ENCODE peak calls at places on chromosomes 16 and 17, in four cellular contexts. S, X, N and I are unnamed samples.

GRCh38 chr16:11379420-11379819 is 34.2 kb downstream of the RMI2 start:
- DNase-seq in S (peak; percentile 41), X (no peak), N (no peak), I (no peak)

GRCh38 chr17:72187544-72187943 is 66.7 kb downstream of the SOX9 start:
- DNase-seq in S (no peak), X (no peak), N (peak; percentile 47), I (no peak)

GRCh38 chr16:79451196-79451816 is 149.2 kb downstream of the MAF start:
- DNase-seq in S (no peak), X (no peak), N (no peak), I (no peak)

GRCh38 chr16:31200821-31201510 is 1.6 kb downstream of the PYCARD start:
- DNase-seq in S (no peak), X (no peak), N (no peak), I (no peak)

GRCh38 chr17:55734128-55734781 is 11.6 kb upstream of the TMEM100 start:
- DNase-seq in S (no peak), X (no peak), N (no peak), I (peak; percentile 44)

GRCh38 chr17:73952498-73953205 is 250.8 kb upstream of the RPL38 start:
- DNase-seq in S (no peak), X (no peak), N (peak; percentile 59), I (peak; percentile 97)

GRCh38 chr17:13031718-13032350 is 14.0 kb upstream of the ELAC2 start:
- DNase-seq in S (peak; percentile 71), X (no peak), N (peak; percentile 36), I (peak; percentile 48)

GRCh38 chr17:74158761-74159160 is 44.7 kb upstream of the RPL38 start:
- DNase-seq in S (no peak), X (no peak), N (no peak), I (no peak)

GRCh38 chr17:58913971-58914769 is 158.5 kb downstream of the PPM1E start:
- DNase-seq in S (no peak), X (no peak), N (no peak), I (no peak)

GRCh38 chr17:34487616-34488015 is 91.8 kb upstream of the TMEM132E start:
- DNase-seq in S (no peak), X (no peak), N (no peak), I (peak; percentile 57)

GRCh38 chr16:69727916-69728270 is 1.5 kb upstream of the NQO1 start:
- DNase-seq in S (no peak), X (no peak), N (no peak), I (no peak)

GRCh38 chr17:8223356-8224063 is 13.1 kb upstream of the AURKB start:
- DNase-seq in S (peak; percentile 85), X (peak; percentile 72), N (peak; percentile 74), I (peak; percentile 54)

GRCh38 chr16:20626971-20627370 is 50.8 kb upstream of the ACSM2B start:
- DNase-seq in S (no peak), X (no peak), N (no peak), I (no peak)

GRCh38 chr16:20624882-20625807 is 49.0 kb upstream of the ACSM2B start:
- DNase-seq in S (no peak), X (no peak), N (no peak), I (no peak)

GRCh38 chr16:20621406-20621805 is 45.2 kb upstream of the ACSM2B start:
- DNase-seq in S (no peak), X (no peak), N (no peak), I (no peak)

GRCh38 chr16:20622498-20622870 is 46.3 kb upstream of the ACSM2B start:
- DNase-seq in S (no peak), X (no peak), N (no peak), I (no peak)

DNA sequence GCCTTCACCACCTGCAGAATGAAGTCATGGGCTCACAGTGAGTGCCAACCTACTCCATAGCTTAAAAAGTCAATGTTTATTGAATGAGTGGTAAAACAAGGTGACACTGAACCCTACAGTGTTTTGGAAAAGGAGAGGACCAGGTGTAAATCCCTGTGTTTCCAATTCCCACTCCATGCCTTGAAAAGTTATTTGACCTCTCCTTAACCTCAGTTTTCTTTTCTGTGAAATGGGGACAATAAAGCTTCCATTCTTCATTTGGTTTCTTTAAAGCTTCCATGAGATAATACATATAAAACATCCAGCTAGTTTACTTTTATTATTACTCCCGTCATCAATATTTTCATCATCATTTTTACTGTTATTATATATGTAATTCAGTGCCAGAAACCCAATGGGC is 48.0 kb upstream of the ACSM2B start:
- DNase-seq in S (no peak), X (no peak), N (no peak), I (no peak)
- TF ChIP-seq POLR2AphosphoS5 in S (no peak), X (no peak), N (no peak), I (no peak)

GRCh38 chr16:4356820-4357219 is 5.7 kb upstream of the PAM16 start:
- DNase-seq in S (no peak), X (no peak), N (no peak), I (no peak)

GRCh38 chr16:4358236-4358635 is 7.1 kb upstream of the PAM16 start:
- DNase-seq in S (peak; percentile 63), X (no peak), N (no peak), I (no peak)

GRCh38 chr16:4360538-4361021 is 9.5 kb upstream of the PAM16 start:
- DNase-seq in S (no peak), X (no peak), N (no peak), I (peak; percentile 81)

GRCh38 chr16:4359914-4360313 is 8.8 kb upstream of the PAM16 start:
- DNase-seq in S (no peak), X (no peak), N (no peak), I (no peak)

DNA sequence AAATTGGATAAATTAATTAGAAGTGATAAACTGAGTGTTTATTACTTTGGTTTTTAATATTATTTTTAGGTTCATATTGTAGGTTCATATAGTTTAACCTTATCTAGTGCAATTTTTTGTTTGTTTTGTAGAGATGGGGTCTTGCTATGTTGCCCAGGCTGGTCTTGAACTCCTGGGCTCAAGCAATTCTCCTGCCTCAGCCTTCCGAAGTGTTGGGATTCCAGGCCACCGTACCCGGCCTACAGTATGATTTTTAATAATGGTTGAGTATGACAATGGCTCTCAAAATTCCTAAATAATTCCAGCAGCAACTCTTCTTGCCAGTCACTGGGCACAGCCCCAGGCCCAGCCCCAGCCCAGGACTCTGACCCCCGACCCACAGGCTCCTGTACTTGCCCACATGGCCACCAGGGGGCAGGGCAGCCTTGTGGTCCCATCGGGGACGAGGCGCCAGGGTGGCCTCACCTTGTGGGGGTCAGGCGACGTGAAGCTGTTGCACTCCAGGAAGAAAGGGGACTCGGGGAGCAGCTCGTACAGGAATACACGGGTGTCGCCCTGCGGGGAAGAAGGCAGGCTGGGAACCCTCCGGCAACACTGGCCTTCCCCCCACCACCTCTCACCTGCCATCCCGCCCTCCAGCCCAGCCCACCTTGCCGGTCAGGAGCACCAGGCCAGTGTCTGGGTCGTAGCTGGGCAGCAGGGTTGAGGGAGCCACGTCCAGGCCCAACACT is 7.9 kb upstream of the PAM16 start:
- DNase-seq in S (peak; percentile 84), X (peak; percentile 70), N (peak; percentile 59), I (peak; percentile 93)
- H3K36me3 ChIP-seq in S (peaks cover 12% of the 10 kb centered on the region), X (no peaks in the 10 kb centered on the region), N (no peaks in the 10 kb centered on the region), I (no peaks in the 10 kb centered on the region)

GRCh38 chr17:79011451-79012147 is 2.0 kb upstream of the CANT1 start:
- DNase-seq in S (no peak), X (no peak), N (no peak), I (no peak)
- TF ChIP-seq POLR2AphosphoS5 in S (no peak), X (no peak), N (no peak), I (no peak)

DNA sequence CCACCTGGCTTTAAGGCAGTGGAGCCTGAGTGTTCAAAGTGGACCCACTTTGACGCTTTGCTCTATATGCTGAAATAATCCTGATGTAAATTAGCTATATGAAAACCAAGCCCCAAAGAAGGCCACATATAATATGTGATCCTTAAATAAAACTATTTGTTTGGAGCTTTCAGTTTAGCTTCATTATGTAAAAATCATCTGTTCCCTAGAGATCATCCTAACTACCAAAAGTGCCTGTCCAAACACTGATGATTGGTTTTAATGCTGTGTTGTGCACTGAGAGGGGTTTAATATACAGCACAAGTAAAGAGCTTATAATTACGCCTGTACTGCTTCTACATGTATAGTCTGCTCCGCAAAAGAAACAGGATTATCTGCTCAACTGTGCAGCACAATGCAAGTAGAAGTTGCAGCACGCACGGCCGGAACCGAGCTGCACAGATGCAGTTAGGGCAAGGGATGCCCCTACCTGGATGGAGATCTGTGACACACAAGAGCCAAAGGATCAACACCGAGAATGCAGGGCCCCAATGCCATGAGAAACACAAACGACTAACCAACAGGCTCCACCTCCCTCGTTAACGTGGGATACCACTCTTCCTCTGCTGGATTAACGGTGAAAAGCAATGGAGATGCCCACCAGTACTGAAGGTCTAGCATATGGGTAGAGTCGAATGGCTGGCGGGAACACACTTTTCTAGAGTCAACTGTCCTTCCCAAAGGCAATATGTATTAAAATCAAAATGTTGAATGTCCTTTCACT is 20.5 kb downstream of the USP7 start:
- DNase-seq in S (no peak), X (no peak), N (no peak), I (no peak)
- H3K36me3 ChIP-seq in S (no peaks in the 10 kb centered on the region), X (no peaks in the 10 kb centered on the region), N (no peaks in the 10 kb centered on the region), I (no peaks in the 10 kb centered on the region)

GRCh38 chr17:60039096-60039495 is 39.6 kb downstream of the HEATR6 start:
- DNase-seq in S (no peak), X (no peak), N (no peak), I (no peak)

GRCh38 chr17:60039509-60040442 is 38.9 kb downstream of the HEATR6 start:
- DNase-seq in S (no peak), X (no peak), N (no peak), I (peak; percentile 31)

GRCh38 chr17:60040843-60041242 is 37.9 kb downstream of the HEATR6 start:
- DNase-seq in S (no peak), X (no peak), N (no peak), I (no peak)

GRCh38 chr17:60036796-60037677 is 41.7 kb downstream of the HEATR6 start:
- DNase-seq in S (peak; percentile 77), X (no peak), N (peak; percentile 73), I (peak; percentile 84)
- TF ChIP-seq POLR2AphosphoS5 in S (no peak), X (no peak), N (no peak), I (no peak)

GRCh38 chr17:5464717-5465507 is 3.9 kb downstream of the DHX33 start:
- DNase-seq in S (no peak), X (no peak), N (no peak), I (no peak)
- H3K36me3 ChIP-seq in S (peaks cover 6% of the 10 kb centered on the region), X (no peaks in the 10 kb centered on the region), N (no peaks in the 10 kb centered on the region), I (peaks cover 12% of the 10 kb centered on the region)

DNA sequence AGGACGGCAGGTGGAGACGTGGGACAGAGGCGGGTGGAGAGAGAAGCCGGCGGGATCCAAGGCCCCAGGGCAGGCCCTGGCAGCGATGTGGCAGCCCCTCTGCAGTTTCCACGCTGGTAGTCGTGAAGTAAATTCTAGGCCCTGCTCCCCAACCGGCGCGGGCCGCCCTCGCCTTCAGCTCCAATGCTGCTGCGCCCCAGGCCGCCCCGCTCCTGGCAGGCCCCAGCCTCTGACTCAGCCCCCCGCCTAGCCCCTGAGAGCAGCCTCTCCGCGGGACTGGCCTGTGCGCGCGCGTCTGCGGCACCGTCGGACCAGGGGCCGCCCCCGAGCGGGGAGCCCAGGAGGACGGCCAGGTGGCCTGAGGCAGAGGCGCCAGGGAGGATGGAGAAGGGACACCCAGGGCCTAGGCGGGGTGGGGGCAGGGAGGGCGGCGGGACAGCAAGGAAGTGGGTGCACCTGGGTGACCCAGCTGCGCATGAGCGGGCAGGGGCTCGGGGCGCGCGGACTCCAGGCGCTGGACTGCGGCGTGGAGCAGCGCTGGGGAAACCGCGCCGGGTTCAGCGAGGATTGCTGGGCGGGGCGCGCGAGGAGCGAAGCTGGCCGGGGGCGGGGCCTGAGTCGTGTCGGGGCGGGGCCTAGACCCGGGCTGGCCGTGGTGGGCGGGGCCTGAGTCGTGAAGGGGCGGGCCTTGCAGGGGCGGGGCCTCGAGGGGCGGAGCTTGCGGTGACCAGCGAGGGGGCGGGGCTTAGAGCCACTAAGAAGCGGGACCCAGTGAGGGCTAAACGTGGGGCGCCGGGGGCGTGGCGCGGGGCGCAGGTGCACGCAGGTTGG is 29.6 kb downstream of the ZNF778 start:
- DNase-seq in S (peak; percentile 95), X (peak; percentile 95), N (peak; percentile 93), I (peak; percentile 100)
- TF ChIP-seq POLR2AphosphoS5 in S (no peak), X (no peak), N (no peak), I (no peak)